ENCODE peak calls at places on chromosomes 6 and 20, in eight cellular contexts. B is pancreas, A is fibroblast of lung, G is heart right ventricle, Y is progenitor cell of endocrine pancreas, E is HFF-Myc, P is psoas muscle, V is mucosa of descending colon. I is an unnamed sample.

GRCh38 chr20:41290804-41291389 is 26.6 kb downstream of the ZHX3 start:
- DNase-seq in B (no peak), A (no peak), G (no peak), Y (no peak), E (no peak), P (no peak), V (no peak), I (no peak)

GRCh38 chr6:64012351-64013060 is 376.9 kb downstream of the PHF3 start:
- DNase-seq in B (no peak), A (peak), G (no peak), Y (no peak), E (no peak), P (no peak), V (no peak), I (peak)

GRCh38 chr6:24332306-24332705 is 25.6 kb downstream of the DCDC2 start:
- DNase-seq in B (no peak), A (no peak), G (no peak), Y (no peak), E (no peak), P (no peak), V (no peak), I (no peak)

GRCh38 chr6:155248021-155249001 is 15.5 kb upstream of the CLDN20 start:
- DNase-seq in B (no peak), A (peak), G (no peak), Y (no peak), E (no peak), P (peak), V (no peak), I (peak)

GRCh38 chr6:144364727-144365126 is 79.6 kb downstream of the UTRN start:
- DNase-seq in B (no peak), A (no peak), G (no peak), Y (no peak), E (no peak), P (no peak), V (no peak), I (no peak)

GRCh38 chr6:39247667-39248194 is 18.5 kb upstream of the KCNK5 start:
- DNase-seq in B (no peak), A (no peak), G (no peak), Y (no peak), E (no peak), P (no peak), V (no peak), I (no peak)

GRCh38 chr6:161498359-161498758 is 224.5 kb upstream of the AGPAT4 start:
- DNase-seq in B (peak), A (peak), G (peak), Y (no peak), E (peak), P (no peak), V (no peak), I (no peak)

GRCh38 chr6:158060447-158061360 is 79.0 kb downstream of the SYNJ2 start:
- DNase-seq in B (peak), A (peak), G (peak), Y (no peak), E (no peak), P (peak), V (peak), I (no peak)

GRCh38 chr6:13302751-13303667 is 25.3 kb downstream of the TBC1D7 start:
- DNase-seq in B (no peak), A (peak), G (peak), Y (no peak), E (peak), P (peak), V (peak), I (peak)

GRCh38 chr6:16760536-16761468 is at the start of gene ATXN1:
- DNase-seq in B (peak), A (no peak), G (peak), Y (peak), E (no peak), P (peak), V (peak), I (peak)

GRCh38 chr6:151149788-151150187 is 90.0 kb upstream of the AKAP12 start:
- DNase-seq in B (no peak), A (no peak), G (no peak), Y (no peak), E (no peak), P (no peak), V (no peak), I (no peak)

GRCh38 chr20:36607586-36608387 is 2.2 kb downstream of the RAB5IF start:
- DNase-seq in B (no peak), A (no peak), G (no peak), Y (no peak), E (no peak), P (no peak), V (no peak), I (no peak)

GRCh38 chr20:60152792-60153191 is 194.6 kb downstream of the CDH26 start:
- DNase-seq in B (no peak), A (no peak), G (no peak), Y (no peak), E (no peak), P (no peak), V (no peak), I (no peak)

GRCh38 chr6:41986339-41986738 is 44.7 kb upstream of the CCND3 start:
- DNase-seq in B (no peak), A (no peak), G (no peak), Y (no peak), E (no peak), P (no peak), V (no peak), I (no peak)

GRCh38 chr6:153957409-153957808 is 81.6 kb upstream of the OPRM1 start:
- DNase-seq in B (no peak), A (no peak), G (no peak), Y (no peak), E (no peak), P (no peak), V (no peak), I (no peak)

GRCh38 chr20:42701948-42702347 is 487.8 kb downstream of the PTPRT start:
- DNase-seq in B (no peak), A (no peak), G (no peak), Y (no peak), E (no peak), P (no peak), V (no peak), I (no peak)

GRCh38 chr6:15417811-15418210 is 171.9 kb downstream of the JARID2 start:
- DNase-seq in B (no peak), A (peak), G (no peak), Y (no peak), E (no peak), P (no peak), V (no peak), I (no peak)

GRCh38 chr20:25145131-25145530 is 50.4 kb upstream of the ENTPD6 start:
- DNase-seq in B (no peak), A (peak), G (no peak), Y (no peak), E (no peak), P (no peak), V (no peak), I (no peak)
- TF ChIP-seq CTCF in B (no peak), A (no peak), G (no peak), Y (no peak), E (no peak), P (no peak), V (no peak), I (no peak)

GRCh38 chr6:75893776-75894152 is 144.7 kb downstream of the MYO6 start:
- DNase-seq in B (no peak), A (no peak), G (no peak), Y (no peak), E (no peak), P (no peak), V (no peak), I (no peak)

GRCh38 chr6:75892384-75892783 is 143.3 kb downstream of the MYO6 start:
- DNase-seq in B (no peak), A (no peak), G (no peak), Y (no peak), E (no peak), P (no peak), V (no peak), I (no peak)

GRCh38 chr6:75896526-75896925 is 147.5 kb downstream of the MYO6 start:
- DNase-seq in B (no peak), A (no peak), G (no peak), Y (no peak), E (no peak), P (no peak), V (no peak), I (no peak)

DNA sequence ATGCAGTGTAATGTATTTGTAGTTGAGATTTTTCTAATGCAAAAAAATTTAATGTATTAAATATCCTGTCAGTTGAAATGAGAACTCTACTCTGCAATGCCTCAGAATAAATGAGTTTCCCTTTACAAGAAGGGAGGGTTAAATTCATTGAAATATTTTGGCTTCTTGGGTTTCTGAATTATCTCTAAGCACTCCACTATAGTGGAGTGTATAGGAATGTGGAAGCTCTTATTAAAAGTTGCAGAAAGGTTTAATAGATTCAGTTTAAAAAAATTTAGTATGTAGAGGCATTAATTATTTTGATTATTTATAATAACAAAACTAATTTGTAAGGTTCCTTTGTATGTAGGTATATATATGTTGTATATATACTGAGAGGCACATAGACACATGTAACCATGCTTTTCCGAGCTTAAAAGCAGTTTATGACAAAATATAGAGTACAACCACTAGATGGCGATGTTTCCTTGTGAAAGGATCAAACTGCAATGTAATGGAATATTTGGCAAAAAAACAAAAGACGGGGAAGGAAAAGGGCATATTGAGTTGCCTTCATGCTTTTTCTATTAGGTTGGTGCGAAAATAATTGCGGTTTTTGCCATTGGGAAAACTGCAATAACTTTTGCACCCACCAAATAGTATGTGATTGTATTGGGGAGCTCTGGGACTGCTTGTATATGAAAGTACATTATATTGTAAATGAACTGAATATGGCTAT is 144.2 kb downstream of the MYO6 start:
- DNase-seq in B (no peak), A (peak), G (no peak), Y (no peak), E (peak), P (no peak), V (no peak), I (peak)
- TF ChIP-seq CTCF in B (peak), A (peak), G (peak), Y (peak), E (peak), P (peak), V (no peak), I (peak)

DNA sequence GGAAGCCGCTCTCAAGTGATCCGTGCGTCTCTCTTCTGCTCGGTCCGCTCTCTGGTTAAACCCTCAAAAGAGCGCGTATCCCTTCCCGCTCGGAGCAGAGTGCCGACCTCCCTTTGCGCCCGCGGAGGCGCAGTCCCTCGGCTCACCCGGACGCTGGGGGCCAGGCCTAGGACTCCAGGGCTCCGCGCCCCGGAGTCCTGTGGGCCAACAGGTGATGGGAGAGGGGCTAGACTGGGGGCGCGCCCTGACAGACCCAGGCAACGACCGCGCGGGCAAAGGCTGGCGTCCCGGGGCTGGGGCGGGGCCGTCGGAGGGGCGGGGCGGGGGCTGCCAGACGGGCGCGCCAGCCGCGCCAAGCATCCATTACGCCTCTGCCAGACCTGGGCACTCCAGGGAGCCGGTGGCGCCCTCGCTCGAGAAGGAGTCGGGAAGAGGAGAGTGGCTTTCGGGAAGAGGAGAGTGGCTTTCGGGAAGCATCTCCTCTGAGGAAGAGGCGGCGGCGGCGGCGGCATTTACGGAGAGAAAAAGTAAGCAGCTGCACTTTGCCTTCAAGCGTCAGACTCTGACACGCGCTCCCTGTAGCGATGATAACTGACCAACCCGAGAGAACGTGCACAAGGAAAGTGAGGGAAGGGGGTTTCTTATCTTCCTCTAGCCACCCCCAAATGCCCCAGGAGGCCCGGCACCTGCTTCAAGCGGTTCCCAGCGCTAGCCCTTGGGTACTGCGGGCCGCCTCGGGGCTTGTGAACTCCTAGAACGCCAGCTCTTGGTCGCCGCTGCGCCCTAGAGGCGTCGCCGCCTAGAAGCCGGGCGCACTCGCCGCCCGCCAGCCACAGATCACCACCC is 2.6 kb downstream of the EPHA7 start:
- DNase-seq in B (peak), A (peak), G (peak), Y (peak), E (no peak), P (peak), V (peak), I (peak)
- TF ChIP-seq CTCF in B (no peak), A (no peak), G (no peak), Y (no peak), E (no peak), P (no peak), V (no peak), I (no peak)

DNA sequence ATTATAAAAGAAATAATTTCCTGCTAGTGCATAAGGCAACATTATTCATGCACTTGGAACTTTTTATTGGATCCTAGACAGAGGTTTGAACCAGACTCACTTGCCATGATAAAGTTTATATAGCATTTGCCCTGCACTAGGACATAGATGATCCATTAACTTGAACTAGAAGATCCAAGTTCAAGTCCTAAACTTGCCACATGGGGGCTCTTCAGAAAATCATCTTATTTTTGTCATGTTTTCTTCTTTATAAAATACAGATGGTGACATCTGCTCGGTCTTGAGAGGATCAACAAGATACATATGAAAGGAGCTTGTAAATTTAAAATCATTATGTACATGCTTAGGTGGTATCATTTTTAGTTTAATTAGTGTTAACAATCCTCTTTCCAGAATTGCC is 94.5 kb downstream of the SIM1 start:
- DNase-seq in B (no peak), A (no peak), G (no peak), Y (no peak), E (no peak), P (no peak), V (no peak), I (no peak)
- TF ChIP-seq CTCF in B (no peak), A (no peak), G (no peak), Y (peak), E (peak), P (no peak), V (no peak), I (no peak)